ENCODE peak calls at places on chromosomes 13 and 19, in seven cellular contexts. E is midbrain; R is stimulated activated naive B cell treated with anti-CD40 and anti-IgM and Interleukin-4, amounts not matched to agents 10 μg/mL and 1 μg/mL and 100 μg/mL, for 72 hours; H is HS-5; S is WTC11; N is dorsolateral prefrontal cortex; I is substantia nigra. K is an unnamed sample.

GRCh38 chr19:56141416-56141992 is 417 bp downstream of the ZNF444 start:
- DNase-seq in E (no peak), R (no peak), H (no peak), S (no peak), N (no peak), I (no peak), K (no peak)

GRCh38 chr13:102392810-102393209 is 9.0 kb downstream of the FGF14 start:
- DNase-seq in E (no peak), R (no peak), H (no peak), S (no peak), N (no peak), I (no peak), K (no peak)

GRCh38 chr13:42039946-42040729 is 8.3 kb upstream of the DGKH start:
- DNase-seq in E (peak), R (peak), H (peak), S (peak), N (peak), I (peak), K (peak)

GRCh38 chr13:40464991-40465390 is 201.4 kb downstream of the FOXO1 start:
- DNase-seq in E (no peak), R (no peak), H (no peak), S (no peak), N (no peak), I (no peak), K (no peak)

GRCh38 chr19:42193706-42194105 is 23.8 kb downstream of the DEDD2 start:
- DNase-seq in E (no peak), R (no peak), H (no peak), S (no peak), N (no peak), I (no peak), K (no peak)

GRCh38 chr13:101416181-101417042 is at the start of gene NALCN:
- DNase-seq in E (peak), R (no peak), H (no peak), S (peak), N (peak), I (no peak), K (no peak)

GRCh38 chr19:19613456-19613855 is 5.0 kb downstream of the PBX4 start:
- DNase-seq in E (no peak), R (no peak), H (no peak), S (no peak), N (no peak), I (no peak), K (no peak)

GRCh38 chr19:21314676-21315075 is 14.5 kb downstream of the ZNF708 start:
- DNase-seq in E (peak), R (no peak), H (no peak), S (no peak), N (no peak), I (no peak), K (no peak)

GRCh38 chr19:38952395-38953165 is 21.8 kb downstream of the MRPS12 start:
- DNase-seq in E (peak), R (no peak), H (no peak), S (peak), N (no peak), I (no peak), K (no peak)

GRCh38 chr19:43132696-43133095 is 50.2 kb upstream of the PSG2 start:
- DNase-seq in E (no peak), R (no peak), H (no peak), S (no peak), N (peak), I (no peak), K (no peak)

GRCh38 chr13:98994896-98995295 is 17.0 kb upstream of the DOCK9 start:
- DNase-seq in E (no peak), R (no peak), H (no peak), S (no peak), N (no peak), I (no peak), K (no peak)

GRCh38 chr13:44309771-44310767 is 63.6 kb upstream of the SERP2 start:
- DNase-seq in E (no peak), R (no peak), H (no peak), S (no peak), N (no peak), I (peak), K (no peak)

GRCh38 chr19:47707135-47707925 is 5.9 kb upstream of the EHD2 start:
- DNase-seq in E (peak), R (peak), H (no peak), S (peak), N (peak), I (no peak), K (peak)

GRCh38 chr13:113907637-113908617 is 44.1 kb upstream of the GAS6 start:
- DNase-seq in E (no peak), R (no peak), H (peak), S (no peak), N (no peak), I (no peak), K (peak)